ENCODE peak calls at places on chromosomes 13 and 19, in ten cellular contexts. O, T, F, Z, V, I, R, H, W and B are unnamed samples.

GRCh38 chr19:13007292-13008045 is 12.2 kb downstream of the NFIX start:
- DNase-seq in T (no peak), Z (peak; percentile 74), R (peak; percentile 91), V (no peak), I (no peak), H (peak; percentile 89), W (peak; percentile 68), O (peak; percentile 78), F (peak; percentile 91), B (no peak)

GRCh38 chr19:48295458-48295857 is 25.6 kb downstream of the ZNF114 start:
- DNase-seq in V (no peak), R (no peak), O (no peak), W (no peak), T (no peak), F (no peak), H (no peak), I (no peak), Z (no peak), B (no peak)

GRCh38 chr13:100512422-100512821 is 76.2 kb downstream of the GGACT start:
- DNase-seq in F (no peak), I (no peak), O (no peak), R (no peak), Z (no peak), T (no peak), W (no peak), V (no peak), H (no peak), B (no peak)

GRCh38 chr13:101919541-101920306 is 467.2 kb downstream of the ITGBL1 start:
- DNase-seq in R (no peak), W (no peak), V (no peak), O (peak; percentile 65), T (no peak), H (no peak), I (no peak), F (peak; percentile 78), Z (no peak), B (no peak)

GRCh38 chr19:1651061-1651547 is 1.3 kb downstream of the TCF3 start:
- DNase-seq in Z (no peak), I (no peak), O (peak; percentile 44), H (no peak), V (no peak), W (no peak), T (no peak), R (no peak), F (no peak), B (peak; percentile 66)

GRCh38 chr19:17673937-17674799 is 14.0 kb downstream of the UNC13A start:
- DNase-seq in R (no peak), V (no peak), I (no peak), F (no peak), T (no peak), Z (no peak), W (no peak), O (no peak), H (no peak), B (no peak)

GRCh38 chr13:96946709-96947311 is 47.5 kb downstream of the OXGR1 start:
- DNase-seq in W (no peak), Z (no peak), R (no peak), T (no peak), F (no peak), O (no peak), H (no peak), I (no peak), V (no peak), B (no peak)

GRCh38 chr13:42847891-42848663 is 66.7 kb downstream of the FAM216B start:
- DNase-seq in V (no peak), W (no peak), O (no peak), F (no peak), H (no peak), T (no peak), Z (no peak), R (no peak), I (no peak), B (no peak)

GRCh38 chr13:97856001-97856675 is 97.3 kb upstream of the IPO5 start:
- DNase-seq in F (peak; percentile 70), Z (peak; percentile 31), T (no peak), H (peak; percentile 36), V (peak; percentile 45), I (no peak), R (peak; percentile 67), O (peak; percentile 68), W (peak; percentile 38), B (no peak)

GRCh38 chr19:10116085-10116865 is 3.4 kb downstream of the EIF3G start:
- DNase-seq in O (peak; percentile 37), Z (no peak), W (no peak), F (peak; percentile 49), T (no peak), H (no peak), R (no peak), I (no peak), V (no peak), B (no peak)

GRCh38 chr19:45922281-45922680 is 7.7 kb upstream of the NANOS2 start:
- DNase-seq in W (no peak), O (no peak), I (no peak), Z (no peak), V (no peak), H (no peak), F (no peak), R (no peak), T (peak; percentile 64), B (no peak)

GRCh38 chr19:31274964-31275319 is 74.3 kb downstream of the TSHZ3 start:
- DNase-seq in Z (no peak), F (no peak), H (no peak), T (no peak), R (no peak), V (no peak), I (no peak), O (no peak), W (no peak), B (no peak)

DNA sequence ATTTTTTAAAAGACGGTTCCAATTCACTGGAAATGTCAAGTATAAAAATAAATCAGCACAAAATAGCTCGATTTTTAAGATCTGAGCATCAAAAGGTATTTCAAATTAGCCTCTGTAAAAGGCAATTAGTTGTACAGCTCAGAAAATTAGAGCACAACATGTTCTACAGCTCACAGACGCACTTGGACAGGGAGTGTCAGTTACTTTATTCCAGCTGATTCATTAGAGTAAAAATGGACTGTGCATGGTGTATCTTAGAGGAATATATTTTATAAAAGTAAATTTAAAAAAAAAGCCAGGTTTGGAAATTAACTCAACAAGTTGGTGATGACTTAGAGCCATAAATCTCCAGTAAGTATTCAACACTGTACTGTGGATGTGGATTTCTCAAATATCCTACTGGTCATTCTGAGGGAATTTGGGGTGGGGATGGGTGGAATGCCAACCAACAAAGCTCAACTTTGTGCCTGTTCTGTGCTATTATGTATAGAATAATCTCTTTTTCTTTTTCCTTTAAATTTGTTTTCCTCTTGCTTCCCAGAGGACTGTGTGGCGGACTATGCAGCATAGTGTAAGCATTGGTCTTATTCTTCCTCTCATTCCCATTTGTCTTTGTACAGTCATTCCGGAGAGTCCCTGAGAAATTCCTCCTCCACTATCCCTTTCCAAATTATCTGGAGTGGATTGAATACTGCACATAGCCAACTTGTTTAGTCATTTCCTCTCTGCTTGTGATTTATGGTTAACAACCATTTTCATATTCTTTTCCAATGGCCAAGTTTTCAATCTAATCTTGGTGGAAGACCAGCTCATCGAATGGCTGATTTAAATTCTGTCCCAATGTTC is 169.3 kb downstream of the DCT start:
- DNase-seq in V (no peak), T (no peak), I (no peak), W (no peak), Z (no peak), H (no peak), R (no peak), F (no peak), O (no peak), B (no peak)
- H3K27ac ChIP-seq in V (peak overlapping the region; percentile 1), T (no peak overlapping the region), I (no peak overlapping the region), W (no peak overlapping the region), Z (no peak overlapping the region), H (no peak overlapping the region), R (no peak overlapping the region), F (no peak overlapping the region), O (peak overlapping the region; percentile 36), B (no peak overlapping the region)

DNA sequence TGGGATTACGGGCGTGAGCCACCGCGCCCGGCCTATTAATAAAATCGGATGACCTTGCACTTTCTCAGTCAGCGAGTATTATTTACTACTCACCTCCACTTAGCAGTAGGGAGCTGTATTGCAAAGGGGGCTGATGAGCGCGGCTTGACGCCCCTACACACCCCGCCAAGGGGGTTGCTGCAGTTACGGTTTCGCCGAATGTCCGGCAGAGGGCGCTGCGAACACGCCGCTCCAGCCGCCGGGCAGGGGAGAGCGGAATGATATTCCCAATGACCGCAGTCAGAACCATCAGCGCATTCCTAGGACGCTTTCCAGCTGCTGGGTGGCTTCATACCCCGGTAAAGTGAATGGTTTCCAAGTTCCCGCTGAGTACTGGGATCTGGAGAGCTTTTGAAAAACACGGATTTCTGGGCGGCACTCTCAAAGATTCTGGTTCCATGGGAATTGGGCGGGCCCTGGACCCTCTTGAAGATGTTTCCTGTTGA is 30.0 kb upstream of the TPT1 start:
- DNase-seq in H (peak; percentile 60), T (peak; percentile 84), Z (peak; percentile 73), R (peak; percentile 82), F (peak; percentile 90), I (no peak), W (peak; percentile 82), V (peak; percentile 67), O (peak; percentile 82), B (peak; percentile 60)
- H3K4me3 ChIP-seq in H (no peak overlapping the region), T (no peak overlapping the region), Z (no peak overlapping the region), R (no peak overlapping the region), F (no peak overlapping the region), I (no peak overlapping the region), W (no peak overlapping the region), V (no peak overlapping the region), O (no peak overlapping the region), B (no peak overlapping the region)

GRCh38 chr19:40229484-40229883 is 3.0 kb upstream of the CCNP start:
- DNase-seq in I (no peak), R (no peak), W (no peak), F (no peak), Z (no peak), H (no peak), T (no peak), V (no peak), O (no peak), B (no peak)

GRCh38 chr19:40229926-40230417 is 3.5 kb upstream of the CCNP start:
- DNase-seq in V (no peak), T (no peak), F (no peak), W (no peak), Z (no peak), O (no peak), H (no peak), I (no peak), R (no peak), B (no peak)

GRCh38 chr19:40228863-40229262 is 2.4 kb upstream of the CCNP start:
- DNase-seq in T (no peak), R (no peak), Z (no peak), O (no peak), H (no peak), F (no peak), W (no peak), V (no peak), I (no peak), B (no peak)

GRCh38 chr19:40231057-40231456 is 4.6 kb upstream of the CCNP start:
- DNase-seq in T (no peak), H (no peak), I (no peak), W (no peak), F (no peak), R (no peak), O (no peak), V (no peak), Z (no peak), B (no peak)

GRCh38 chr19:40228371-40228770 is 1.9 kb upstream of the CCNP start:
- DNase-seq in T (no peak), I (no peak), V (no peak), O (no peak), W (no peak), H (no peak), F (no peak), Z (no peak), R (no peak), B (no peak)
- H3K27ac ChIP-seq in T (no peak overlapping the region), I (no peak overlapping the region), V (no peak overlapping the region), O (no peak overlapping the region), W (no peak overlapping the region), H (no peak overlapping the region), F (no peak overlapping the region), Z (no peak overlapping the region), R (no peak overlapping the region), B (no peak overlapping the region)

GRCh38 chr13:38914070-38914469 is 76.6 kb downstream of the STOML3 start:
- DNase-seq in O (no peak), H (no peak), F (no peak), I (no peak), V (no peak), W (no peak), R (no peak), Z (no peak), T (no peak), B (no peak)
- H3K4me3 ChIP-seq in O (no peak overlapping the region), H (no peak overlapping the region), F (no peak overlapping the region), I (no peak overlapping the region), V (no peak overlapping the region), W (no peak overlapping the region), R (no peak overlapping the region), Z (no peak overlapping the region), T (no peak overlapping the region), B (no peak overlapping the region)